ENCODE peak calls at places on chromosomes 5 and 9, in four cellular contexts. L is tibial artery, S is lower lobe of right lung, C is neuronal stem cell. N is an unnamed sample.

GRCh38 chr9:35859310-35859994 is 10.7 kb downstream of the OR13J1 start:
- DNase-seq in C (no peak), S (no peak), L (no peak), N (no peak)

GRCh38 chr9:83219154-83219923 is 156.4 kb upstream of the RASEF start:
- DNase-seq in S (peak; percentile 87), C (peak; percentile 74), L (no peak), N (peak; percentile 79)

GRCh38 chr9:32525506-32525905 is 490 bp downstream of the RIGI start:
- DNase-seq in L (no peak), C (no peak), S (no peak), N (no peak)

GRCh38 chr9:4674783-4675182 is 4.6 kb upstream of the CDC37L1 start:
- DNase-seq in S (no peak), C (no peak), L (no peak), N (no peak)

GRCh38 chr5:154767537-154767936 is 12.4 kb downstream of the LARP1 start:
- DNase-seq in L (no peak), C (no peak), S (no peak), N (no peak)

GRCh38 chr5:166499452-166500240 is 1791.8 kb upstream of the WWC1 start:
- DNase-seq in S (no peak), L (no peak), C (no peak), N (no peak)

GRCh38 chr9:137756045-137756744 is 121.4 kb upstream of the CACNA1B start:
- DNase-seq in C (no peak), L (no peak), S (no peak), N (no peak)

GRCh38 chr9:114157516-114158176 is 2.3 kb downstream of the COL27A1 start:
- DNase-seq in L (no peak), C (no peak), S (no peak), N (no peak)

GRCh38 chr5:79547982-79548381 is 34.0 kb upstream of the HOMER1 start:
- DNase-seq in C (no peak), L (no peak), S (no peak), N (no peak)

GRCh38 chr5:1516615-1517601 is 6.9 kb downstream of the LPCAT1 start:
- DNase-seq in S (peak; percentile 64), C (no peak), L (peak; percentile 63), N (peak; percentile 6)

GRCh38 chr5:126810983-126811382 is 34.0 kb downstream of the LMNB1 start:
- DNase-seq in L (no peak), S (no peak), C (no peak), N (no peak)

GRCh38 chr5:140219068-140219971 is 44.3 kb downstream of the CYSTM1 start:
- DNase-seq in S (no peak), C (no peak), L (no peak), N (no peak)

GRCh38 chr5:177383181-177383580 is 1.1 kb upstream of the SLC34A1 start:
- DNase-seq in L (no peak), C (no peak), S (no peak), N (no peak)

GRCh38 chr5:67963789-67964519 is 251.6 kb upstream of the PIK3R1 start:
- DNase-seq in S (no peak), C (no peak), L (no peak), N (no peak)

GRCh38 chr5:168879929-168880328 is 300.8 kb upstream of the PANK3 start:
- DNase-seq in C (no peak), S (no peak), L (no peak), N (no peak)

GRCh38 chr9:114351932-114352331 is 22.3 kb downstream of the ORM2 start:
- DNase-seq in S (no peak), L (no peak), C (no peak), N (no peak)

GRCh38 chr9:34612788-34613390 is 992 bp upstream of the RPP25L start:
- DNase-seq in S (peak; percentile 78), L (peak; percentile 85), C (no peak), N (peak; percentile 68)

GRCh38 chr5:80208337-80208736 is 47.5 kb downstream of the SERINC5 start:
- DNase-seq in S (no peak), C (no peak), L (no peak), N (no peak)

GRCh38 chr9:93116049-93116961 is 17.7 kb downstream of the NINJ1 start:
- DNase-seq in S (peak; percentile 91), C (no peak), L (peak; percentile 90), N (peak; percentile 72)

GRCh38 chr5:54881286-54882005 is 103.9 kb downstream of the ESM1 start:
- DNase-seq in C (no peak), S (no peak), L (no peak), N (no peak)

GRCh38 chr5:21654551-21654950 is 1198.6 kb downstream of the CDH12 start:
- DNase-seq in S (no peak), C (no peak), L (no peak), N (no peak)

GRCh38 chr5:115869256-115869655 is 27.5 kb downstream of the AP3S1 start:
- DNase-seq in L (no peak), C (no peak), S (no peak), N (no peak)

GRCh38 chr9:115018547-115019435 is 88.4 kb upstream of the TNFSF8 start:
- DNase-seq in L (no peak), S (no peak), C (no peak), N (no peak)

GRCh38 chr5:172676914-172677475 is 35.9 kb downstream of the NEURL1B start:
- DNase-seq in S (no peak), L (no peak), C (no peak), N (no peak)

GRCh38 chr5:100464418-100464817 is 70.8 kb upstream of the FAM174A start:
- DNase-seq in C (no peak), S (no peak), L (no peak), N (no peak)

DNA sequence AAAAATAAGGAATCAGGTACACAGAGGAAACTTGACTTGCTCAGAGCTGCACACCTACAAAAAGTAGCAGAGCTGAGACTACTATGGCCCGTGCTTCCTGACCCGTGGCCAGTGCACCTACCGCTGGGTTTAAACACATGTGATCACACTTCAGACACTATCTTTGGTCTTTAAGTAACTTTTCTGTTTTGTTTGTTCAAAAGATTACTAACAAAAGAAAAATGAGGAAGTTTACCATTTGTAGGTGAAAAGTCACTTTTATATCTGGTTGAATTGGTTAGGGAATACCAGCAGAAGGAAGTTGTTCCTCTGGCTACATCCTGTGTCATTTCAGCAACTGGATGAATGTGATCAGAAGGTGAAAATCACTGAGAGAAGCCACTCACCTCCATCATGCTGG is 6.5 kb upstream of the SYK start:
- DNase-seq in S (no peak), L (no peak), C (no peak), N (no peak)
- H3K4me1 ChIP-seq in S (peaks cover 18% of the 10 kb centered on the region), L (no peaks in the 10 kb centered on the region), C (no peaks in the 10 kb centered on the region), N (no peaks in the 10 kb centered on the region)

DNA sequence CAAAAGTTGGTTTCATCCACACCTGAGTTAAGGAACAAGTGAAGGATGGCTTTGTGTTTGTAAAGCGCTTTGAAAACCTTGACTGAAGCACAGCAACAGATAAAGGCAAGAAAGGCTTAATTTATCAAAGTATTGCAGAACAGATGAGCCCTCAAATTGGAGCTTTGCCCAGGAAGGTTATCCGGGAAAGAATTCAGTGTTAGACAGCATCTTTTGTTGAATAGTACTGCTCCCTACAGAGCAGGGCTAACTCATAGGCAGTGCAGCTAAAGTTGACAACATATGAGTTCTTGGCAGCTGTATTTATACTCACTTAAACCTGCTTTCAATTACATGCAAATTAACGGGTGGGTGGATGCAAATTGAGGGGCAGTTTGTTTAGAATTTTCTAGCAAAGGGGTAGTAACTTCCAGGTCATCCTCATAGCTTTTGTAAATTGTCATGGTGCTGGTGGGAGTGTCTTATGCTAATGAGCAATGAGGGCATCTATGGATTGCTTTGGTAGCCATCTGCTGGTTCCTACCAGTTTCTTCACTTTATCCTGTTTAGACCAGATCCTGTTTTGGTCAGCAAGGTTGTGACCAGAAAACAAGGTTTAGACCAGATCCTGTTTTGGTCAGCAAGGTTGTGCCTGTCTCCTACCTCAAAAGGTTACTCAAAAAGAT is 105.8 kb downstream of the GDA start:
- DNase-seq in S (no peak), L (no peak), C (no peak), N (no peak)
- H3K27me3 ChIP-seq in S (no peaks in the 10 kb centered on the region), L (no peaks in the 10 kb centered on the region), C (no peaks in the 10 kb centered on the region), N (peaks cover 44% of the 10 kb centered on the region)

DNA sequence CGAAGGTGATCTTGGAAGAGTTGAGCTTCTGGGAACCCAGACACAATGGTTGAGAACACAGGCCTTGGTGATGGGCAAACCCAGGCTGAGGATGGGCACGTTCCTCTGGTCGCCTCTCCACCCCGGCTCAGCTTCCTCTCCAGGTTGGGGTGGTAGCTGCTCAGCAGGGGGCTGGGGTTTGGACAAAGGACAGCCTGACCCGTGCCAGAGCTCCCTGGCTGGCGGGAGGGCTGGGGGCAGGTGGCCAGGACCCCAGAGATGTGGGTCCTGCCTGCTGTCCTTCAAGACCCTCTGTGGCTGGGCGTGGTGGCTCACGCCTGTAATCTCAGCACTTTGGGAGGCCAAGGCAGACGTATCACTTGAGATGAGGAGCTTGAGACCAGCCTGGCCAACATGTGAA is 25.2 kb downstream of the NCS1 start:
- DNase-seq in S (no peak), C (no peak), L (no peak), N (no peak)
- H3K4me1 ChIP-seq in S (peaks cover 14% of the 10 kb centered on the region), C (peaks cover 33% of the 10 kb centered on the region), L (peaks cover 83% of the 10 kb centered on the region), N (peaks cover 25% of the 10 kb centered on the region)

DNA sequence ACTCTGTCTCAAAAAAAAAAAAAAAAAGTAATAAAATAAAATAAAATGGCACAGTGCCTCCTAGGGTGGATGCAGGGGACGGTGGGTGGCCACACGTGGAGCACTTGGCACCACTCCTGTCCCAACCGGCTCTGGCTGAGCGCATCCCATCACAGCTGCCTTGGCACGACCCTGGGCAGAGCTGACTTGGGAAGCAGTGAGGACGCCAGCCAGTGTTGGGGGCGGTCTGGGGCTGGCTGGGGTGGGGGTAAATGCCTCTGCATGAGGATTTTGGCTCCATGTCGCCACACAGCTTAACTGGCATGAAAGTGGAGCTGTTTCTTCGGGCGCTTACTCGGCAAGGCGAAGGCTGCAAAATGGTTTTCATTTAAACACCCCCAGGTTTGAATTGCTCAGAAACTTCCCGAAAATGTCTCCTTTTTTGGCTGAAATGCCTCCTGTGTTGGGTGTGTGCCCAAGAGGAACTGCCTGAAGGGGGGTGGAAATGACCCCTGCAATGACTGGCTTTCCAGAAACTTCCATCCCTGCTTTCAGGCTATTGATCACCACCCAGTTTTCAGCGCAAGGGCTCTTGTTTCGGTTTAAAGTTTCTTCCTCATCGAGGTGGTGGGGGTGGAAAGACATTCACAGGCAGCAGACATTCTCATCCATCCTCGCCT is 38.3 kb downstream of the PTGES start:
- DNase-seq in S (no peak), C (no peak), L (peak; percentile 84), N (no peak)
- H3K27me3 ChIP-seq in S (peaks cover 15% of the 10 kb centered on the region), C (peaks cover 27% of the 10 kb centered on the region), L (no peaks in the 10 kb centered on the region), N (peaks cover 6% of the 10 kb centered on the region)

GRCh38 chr9:70133253-70134208 is 89.9 kb downstream of the MAMDC2 start:
- DNase-seq in C (no peak), L (no peak), S (no peak), N (no peak)
- H3K4me1 ChIP-seq in C (no peaks in the 10 kb centered on the region), L (peaks cover 11% of the 10 kb centered on the region), S (no peaks in the 10 kb centered on the region), N (peaks cover 6% of the 10 kb centered on the region)

DNA sequence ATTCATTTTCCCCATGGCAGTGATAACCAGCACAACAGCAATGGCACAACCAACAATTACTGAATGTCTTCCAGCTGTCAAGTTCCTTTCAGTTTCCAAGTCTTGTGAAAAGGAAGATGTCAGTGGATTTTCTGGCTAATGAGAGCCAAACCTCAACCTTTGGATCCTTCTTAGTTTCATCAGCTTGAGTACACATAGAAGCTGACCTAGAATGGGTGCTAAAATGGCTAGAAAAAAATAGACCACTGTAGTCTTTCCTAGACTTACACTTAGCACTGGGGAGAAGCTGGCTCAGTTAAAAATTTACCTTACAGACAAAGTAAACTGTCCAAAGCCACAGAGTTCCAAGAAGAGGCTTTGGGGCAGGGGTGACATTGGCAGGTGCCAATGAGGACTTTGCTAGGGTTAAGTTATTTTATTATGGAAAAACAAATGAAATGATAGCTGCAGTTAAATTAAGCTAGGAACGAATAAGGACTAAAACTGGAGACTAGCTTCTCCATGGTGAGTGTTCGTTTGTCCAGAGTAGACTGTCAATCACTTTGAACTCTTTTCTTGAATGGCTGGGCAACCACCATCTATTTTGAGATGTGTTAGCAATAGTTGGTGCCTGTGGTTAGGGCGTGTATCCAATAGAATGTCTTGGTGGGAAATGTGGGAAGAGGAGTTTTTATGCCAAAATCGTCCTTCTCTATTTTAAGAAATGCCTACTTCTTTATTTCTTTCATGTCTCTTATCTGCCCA is 25.9 kb upstream of the TXN start:
- DNase-seq in C (no peak), L (no peak), S (no peak), N (no peak)
- H3K27me3 ChIP-seq in C (peaks cover under 1% of the 10 kb centered on the region), L (no peaks in the 10 kb centered on the region), S (no peaks in the 10 kb centered on the region), N (no peaks in the 10 kb centered on the region)

GRCh38 chr5:109409844-109410388 is at the start of gene PJA2:
- DNase-seq in L (peak; percentile 100), S (peak; percentile 99), C (peak; percentile 99), N (peak; percentile 99)
- H3K4me1 ChIP-seq in L (peaks cover 26% of the 10 kb centered on the region), S (peaks cover 44% of the 10 kb centered on the region), C (peaks cover 12% of the 10 kb centered on the region), N (peaks cover 76% of the 10 kb centered on the region)